ENCODE peak calls at places on chromosomes 2 and 18, in eight cellular contexts. One of them, this sample, is unnamed.

GRCh38 chr2:183541766-183542165 is 417.5 kb downstream of the NUP35 start:
- DNase-seq in heart left ventricle: no peak
- DNase-seq in foreskin fibroblast: no peak
- DNase-seq in AG04450: no peak
- DNase-seq in tibial nerve: no peak
- DNase-seq in AG09309: no peak
- DNase-seq in NB4: no peak
- DNase-seq in astrocyte of the cerebellum: no peak
- DNase-seq in this sample: no peak

GRCh38 chr2:11799826-11800225 is 53.4 kb downstream of the LPIN1 start:
- DNase-seq in NB4: no peak
- DNase-seq in foreskin fibroblast: no peak
- DNase-seq in AG04450: no peak
- DNase-seq in astrocyte of the cerebellum: no peak
- DNase-seq in heart left ventricle: no peak
- DNase-seq in AG09309: no peak
- DNase-seq in tibial nerve: no peak
- DNase-seq in this sample: no peak

GRCh38 chr18:76564117-76564516 is 69.1 kb upstream of the ZNF516 start:
- DNase-seq in heart left ventricle: no peak
- DNase-seq in foreskin fibroblast: peak; percentile 78
- DNase-seq in AG04450: peak; percentile 61
- DNase-seq in astrocyte of the cerebellum: peak; percentile 33
- DNase-seq in tibial nerve: no peak
- DNase-seq in NB4: peak; percentile 67
- DNase-seq in AG09309: no peak
- DNase-seq in this sample: no peak

GRCh38 chr18:50401888-50402287 is 27.0 kb downstream of the SKA1 start:
- DNase-seq in NB4: no peak
- DNase-seq in AG04450: no peak
- DNase-seq in foreskin fibroblast: peak; percentile 70
- DNase-seq in astrocyte of the cerebellum: peak; percentile 1
- DNase-seq in tibial nerve: no peak
- DNase-seq in heart left ventricle: peak; percentile 68
- DNase-seq in AG09309: no peak
- DNase-seq in this sample: no peak

GRCh38 chr2:104487381-104487780 is 366.5 kb upstream of the POU3F3 start:
- DNase-seq in AG04450: no peak
- DNase-seq in tibial nerve: no peak
- DNase-seq in heart left ventricle: no peak
- DNase-seq in NB4: peak; percentile 55
- DNase-seq in AG09309: no peak
- DNase-seq in foreskin fibroblast: no peak
- DNase-seq in astrocyte of the cerebellum: no peak
- DNase-seq in this sample: no peak

GRCh38 chr2:12577086-12577485 is 139.7 kb upstream of the TRIB2 start:
- DNase-seq in tibial nerve: no peak
- DNase-seq in astrocyte of the cerebellum: no peak
- DNase-seq in AG09309: no peak
- DNase-seq in heart left ventricle: no peak
- DNase-seq in foreskin fibroblast: no peak
- DNase-seq in NB4: no peak
- DNase-seq in AG04450: no peak
- DNase-seq in this sample: no peak

GRCh38 chr2:60527762-60528161 is 25.7 kb downstream of the BCL11A start:
- DNase-seq in heart left ventricle: no peak
- DNase-seq in NB4: peak; percentile 32
- DNase-seq in AG09309: peak; percentile 53
- DNase-seq in AG04450: no peak
- DNase-seq in astrocyte of the cerebellum: no peak
- DNase-seq in foreskin fibroblast: peak; percentile 72
- DNase-seq in tibial nerve: no peak
- DNase-seq in this sample: no peak

GRCh38 chr2:39008663-39009062 is 112.2 kb downstream of the SOS1 start:
- DNase-seq in heart left ventricle: no peak
- DNase-seq in tibial nerve: no peak
- DNase-seq in AG04450: no peak
- DNase-seq in foreskin fibroblast: no peak
- DNase-seq in NB4: no peak
- DNase-seq in astrocyte of the cerebellum: no peak
- DNase-seq in AG09309: no peak
- DNase-seq in this sample: no peak

GRCh38 chr2:151826737-151827157 is 1.5 kb downstream of the ARL5A start:
- DNase-seq in AG09309: no peak
- DNase-seq in foreskin fibroblast: peak; percentile 44
- DNase-seq in NB4: peak; percentile 39
- DNase-seq in AG04450: no peak
- DNase-seq in astrocyte of the cerebellum: no peak
- DNase-seq in tibial nerve: no peak
- DNase-seq in heart left ventricle: no peak
- DNase-seq in this sample: no peak

GRCh38 chr2:241137276-241138190 is 11.7 kb downstream of the PASK start:
- DNase-seq in AG09309: no peak
- DNase-seq in heart left ventricle: no peak
- DNase-seq in AG04450: no peak
- DNase-seq in NB4: no peak
- DNase-seq in foreskin fibroblast: no peak
- DNase-seq in astrocyte of the cerebellum: no peak
- DNase-seq in tibial nerve: no peak
- DNase-seq in this sample: no peak

GRCh38 chr18:10453885-10454772 is at the start of gene APCDD1:
- DNase-seq in NB4: peak; percentile 57
- DNase-seq in AG09309: no peak
- DNase-seq in astrocyte of the cerebellum: no peak
- DNase-seq in heart left ventricle: peak; percentile 72
- DNase-seq in tibial nerve: peak; percentile 70
- DNase-seq in foreskin fibroblast: peak; percentile 80
- DNase-seq in AG04450: no peak
- DNase-seq in this sample: no peak

GRCh38 chr2:238834982-238835381 is 12.9 kb upstream of the TWIST2 start:
- DNase-seq in AG09309: no peak
- DNase-seq in AG04450: no peak
- DNase-seq in NB4: no peak
- DNase-seq in heart left ventricle: no peak
- DNase-seq in foreskin fibroblast: no peak
- DNase-seq in astrocyte of the cerebellum: no peak
- DNase-seq in tibial nerve: no peak
- DNase-seq in this sample: no peak

GRCh38 chr2:238839428-238839827 is 8.5 kb upstream of the TWIST2 start:
- DNase-seq in heart left ventricle: no peak
- DNase-seq in AG09309: no peak
- DNase-seq in astrocyte of the cerebellum: no peak
- DNase-seq in tibial nerve: no peak
- DNase-seq in NB4: peak; percentile 18
- DNase-seq in AG04450: no peak
- DNase-seq in foreskin fibroblast: no peak
- DNase-seq in this sample: no peak

GRCh38 chr2:238838786-238839327 is 9.0 kb upstream of the TWIST2 start:
- DNase-seq in heart left ventricle: no peak
- DNase-seq in NB4: no peak
- DNase-seq in AG09309: no peak
- DNase-seq in AG04450: no peak
- DNase-seq in tibial nerve: no peak
- DNase-seq in astrocyte of the cerebellum: no peak
- DNase-seq in foreskin fibroblast: no peak
- DNase-seq in this sample: no peak

GRCh38 chr2:238831177-238831576 is 16.7 kb upstream of the TWIST2 start:
- DNase-seq in tibial nerve: no peak
- DNase-seq in AG04450: no peak
- DNase-seq in heart left ventricle: no peak
- DNase-seq in astrocyte of the cerebellum: no peak
- DNase-seq in AG09309: no peak
- DNase-seq in foreskin fibroblast: no peak
- DNase-seq in NB4: no peak
- DNase-seq in this sample: no peak

DNA sequence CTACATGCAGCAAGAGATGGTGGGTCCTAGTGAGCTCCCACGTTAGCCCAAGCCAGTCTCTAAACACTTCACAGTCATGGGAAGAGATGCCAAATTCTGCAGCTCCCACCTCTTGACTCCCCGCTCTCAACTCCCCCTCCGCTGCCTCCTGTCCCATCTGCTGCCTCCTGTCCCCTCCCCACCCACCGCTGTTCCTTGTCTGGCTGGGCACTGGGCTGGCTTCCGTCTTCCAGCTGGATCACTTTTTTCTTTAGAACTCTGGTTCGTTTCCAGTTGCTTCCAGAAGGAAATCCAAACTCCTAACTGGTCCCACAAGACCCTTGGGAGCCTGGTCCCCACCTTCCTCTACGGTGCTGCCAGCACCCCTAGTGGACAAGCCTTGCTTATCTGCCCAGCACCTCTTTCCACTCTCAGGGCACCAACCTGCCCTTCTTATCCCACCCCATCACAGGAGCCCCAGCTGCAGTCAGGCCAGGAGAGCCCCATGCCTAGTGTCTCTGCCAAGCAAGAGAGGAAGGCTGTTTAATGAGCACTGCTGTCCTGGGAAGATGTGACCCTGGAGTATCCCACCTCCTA is 12.1 kb upstream of the TWIST2 start:
- DNase-seq in astrocyte of the cerebellum: no peak
- DNase-seq in tibial nerve: no peak
- DNase-seq in AG09309: no peak
- DNase-seq in foreskin fibroblast: no peak
- DNase-seq in heart left ventricle: no peak
- DNase-seq in AG04450: no peak
- DNase-seq in NB4: no peak
- DNase-seq in this sample: no peak
- TF ChIP-seq CTCF in astrocyte of the cerebellum: peak; percentile 20
- TF ChIP-seq CTCF in tibial nerve: no peak
- TF ChIP-seq CTCF in AG09309: peak; percentile 29
- TF ChIP-seq CTCF in foreskin fibroblast: peak; percentile 5
- TF ChIP-seq CTCF in heart left ventricle: no peak
- TF ChIP-seq CTCF in AG04450: peak; percentile 29
- TF ChIP-seq CTCF in NB4: peak; percentile 35
- TF ChIP-seq CTCF in this sample: peak; percentile 42

GRCh38 chr2:102499558-102499957 is 26.5 kb downstream of the SLC9A4 start:
- DNase-seq in AG09309: no peak
- DNase-seq in foreskin fibroblast: no peak
- DNase-seq in tibial nerve: no peak
- DNase-seq in NB4: no peak
- DNase-seq in AG04450: no peak
- DNase-seq in astrocyte of the cerebellum: no peak
- DNase-seq in heart left ventricle: no peak
- DNase-seq in this sample: no peak
- H3K4me3 ChIP-seq in AG09309: no peak overlapping the region
- H3K4me3 ChIP-seq in foreskin fibroblast: no peak overlapping the region
- H3K4me3 ChIP-seq in tibial nerve: no peak overlapping the region
- H3K4me3 ChIP-seq in NB4: no peak overlapping the region
- H3K4me3 ChIP-seq in AG04450: no peak overlapping the region
- H3K4me3 ChIP-seq in astrocyte of the cerebellum: no peak overlapping the region
- H3K4me3 ChIP-seq in heart left ventricle: no peak overlapping the region
- H3K4me3 ChIP-seq in this sample: no peak overlapping the region

GRCh38 chr2:172242968-172243367 is 140.3 kb upstream of the DLX2 start:
- DNase-seq in tibial nerve: no peak
- DNase-seq in AG04450: no peak
- DNase-seq in AG09309: no peak
- DNase-seq in astrocyte of the cerebellum: no peak
- DNase-seq in heart left ventricle: no peak
- DNase-seq in foreskin fibroblast: peak; percentile 21
- DNase-seq in NB4: no peak
- DNase-seq in this sample: no peak
- TF ChIP-seq CTCF in tibial nerve: no peak
- TF ChIP-seq CTCF in AG04450: no peak
- TF ChIP-seq CTCF in AG09309: no peak
- TF ChIP-seq CTCF in astrocyte of the cerebellum: no peak
- TF ChIP-seq CTCF in heart left ventricle: no peak
- TF ChIP-seq CTCF in foreskin fibroblast: no peak
- TF ChIP-seq CTCF in NB4: no peak
- TF ChIP-seq CTCF in this sample: no peak

DNA sequence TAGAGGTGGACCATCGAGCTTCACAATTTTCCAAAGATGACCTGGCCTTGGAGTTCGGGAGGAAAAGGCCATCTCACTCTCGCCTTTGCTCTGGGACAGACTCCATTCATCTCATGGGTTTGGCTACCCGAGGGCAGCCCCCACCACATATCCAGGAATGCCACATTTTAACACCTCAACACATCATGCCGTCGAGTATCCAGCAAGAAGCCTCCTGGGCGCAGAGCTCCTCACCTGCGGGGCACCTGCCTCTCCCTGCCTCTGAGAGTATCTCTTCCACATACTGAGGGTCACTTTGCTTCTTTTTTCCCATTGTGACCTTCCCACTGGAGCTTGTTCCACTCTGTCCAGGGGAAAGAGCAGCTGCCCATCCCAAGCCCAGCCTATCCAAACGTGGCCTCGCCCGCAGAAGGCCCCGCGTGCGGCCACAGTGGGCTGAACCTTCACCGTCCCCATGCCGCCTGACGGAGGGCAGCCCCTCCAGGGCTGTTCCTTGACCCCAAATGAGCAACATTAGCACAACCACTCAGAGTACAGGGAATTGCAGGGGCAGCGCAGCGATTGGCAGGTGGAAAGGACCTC is 5.5 kb upstream of the LIMS2 start:
- DNase-seq in foreskin fibroblast: no peak
- DNase-seq in NB4: no peak
- DNase-seq in heart left ventricle: no peak
- DNase-seq in AG09309: no peak
- DNase-seq in astrocyte of the cerebellum: no peak
- DNase-seq in tibial nerve: no peak
- DNase-seq in AG04450: no peak
- DNase-seq in this sample: no peak
- H3K4me3 ChIP-seq in foreskin fibroblast: no peak overlapping the region
- H3K4me3 ChIP-seq in NB4: no peak overlapping the region
- H3K4me3 ChIP-seq in heart left ventricle: peak overlapping the region; percentile 32
- H3K4me3 ChIP-seq in AG09309: no peak overlapping the region
- H3K4me3 ChIP-seq in astrocyte of the cerebellum: no peak overlapping the region
- H3K4me3 ChIP-seq in tibial nerve: no peak overlapping the region
- H3K4me3 ChIP-seq in AG04450: no peak overlapping the region
- H3K4me3 ChIP-seq in this sample: no peak overlapping the region

GRCh38 chr2:159445307-159445706 is 158.8 kb upstream of the WDSUB1 start:
- DNase-seq in NB4: no peak
- DNase-seq in foreskin fibroblast: no peak
- DNase-seq in tibial nerve: no peak
- DNase-seq in AG04450: no peak
- DNase-seq in heart left ventricle: no peak
- DNase-seq in astrocyte of the cerebellum: no peak
- DNase-seq in AG09309: no peak
- DNase-seq in this sample: no peak
- TF ChIP-seq CTCF in NB4: no peak
- TF ChIP-seq CTCF in foreskin fibroblast: no peak
- TF ChIP-seq CTCF in tibial nerve: no peak
- TF ChIP-seq CTCF in AG04450: no peak
- TF ChIP-seq CTCF in heart left ventricle: no peak
- TF ChIP-seq CTCF in astrocyte of the cerebellum: no peak
- TF ChIP-seq CTCF in AG09309: no peak
- TF ChIP-seq CTCF in this sample: no peak

DNA sequence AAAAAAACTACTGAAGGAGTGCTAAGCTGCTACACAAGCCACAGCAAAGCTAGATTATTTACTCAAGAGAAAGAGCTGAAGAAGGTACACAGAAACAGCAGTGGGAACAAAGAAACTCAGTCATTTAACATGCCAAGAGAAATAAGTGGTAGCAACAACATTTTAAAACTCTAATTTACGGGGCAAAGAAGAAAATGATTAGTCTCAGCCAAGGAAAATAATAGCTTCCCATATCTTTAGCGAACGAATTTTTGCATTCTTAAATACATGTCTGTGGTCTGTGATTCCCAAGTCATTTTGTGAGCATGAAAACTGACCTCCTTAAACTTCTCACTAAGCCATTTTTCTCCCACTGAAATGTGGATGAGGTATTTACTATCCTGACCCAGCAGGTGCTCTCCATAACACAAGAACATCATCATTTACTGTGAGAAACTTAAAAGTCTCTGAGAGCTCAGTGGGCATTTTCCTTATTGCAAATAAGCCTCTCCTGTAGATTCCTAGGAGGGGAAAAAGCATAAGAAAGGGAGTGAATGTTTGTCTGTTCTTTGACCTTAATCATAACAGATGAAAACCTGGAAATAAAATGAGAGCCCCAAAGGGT is 195.9 kb downstream of the PAX3 start:
- DNase-seq in NB4: no peak
- DNase-seq in AG04450: no peak
- DNase-seq in foreskin fibroblast: no peak
- DNase-seq in heart left ventricle: no peak
- DNase-seq in tibial nerve: no peak
- DNase-seq in AG09309: no peak
- DNase-seq in astrocyte of the cerebellum: peak; percentile 87
- DNase-seq in this sample: no peak
- H3K4me3 ChIP-seq in NB4: no peak overlapping the region
- H3K4me3 ChIP-seq in AG04450: no peak overlapping the region
- H3K4me3 ChIP-seq in foreskin fibroblast: no peak overlapping the region
- H3K4me3 ChIP-seq in heart left ventricle: no peak overlapping the region
- H3K4me3 ChIP-seq in tibial nerve: no peak overlapping the region
- H3K4me3 ChIP-seq in AG09309: no peak overlapping the region
- H3K4me3 ChIP-seq in astrocyte of the cerebellum: no peak overlapping the region
- H3K4me3 ChIP-seq in this sample: no peak overlapping the region